ENCODE peak calls at places on chromosomes 13 and 19, in five cellular contexts. J is left cardiac atrium, W is iris pigment epithelial cell, I is neural crest cell, K is AG04450. L is an unnamed sample.

GRCh38 chr13:113887700-113888201 is 23.9 kb upstream of the GAS6 start:
- DNase-seq in J (no peak), W (no peak), I (no peak), K (no peak), L (no peak)

GRCh38 chr13:79386125-79386822 is 19.8 kb downstream of the RBM26 start:
- DNase-seq in J (no peak), W (no peak), I (no peak), K (no peak), L (no peak)

GRCh38 chr13:97506511-97506910 is 72.5 kb downstream of the RAP2A start:
- DNase-seq in J (no peak), W (peak), I (no peak), K (peak), L (no peak)

GRCh38 chr19:44807652-44808462 is 1.0 kb upstream of the BCAM start:
- DNase-seq in J (no peak), W (no peak), I (peak), K (no peak), L (peak)

GRCh38 chr13:80217614-80218456 is 123.1 kb downstream of the SPRY2 start:
- DNase-seq in J (no peak), W (peak), I (no peak), K (peak), L (no peak)

GRCh38 chr13:83312194-83312593 is 570.1 kb downstream of the SLITRK1 start:
- DNase-seq in J (no peak), W (peak), I (no peak), K (no peak), L (no peak)

GRCh38 chr19:18666784-18667183 is 16.7 kb upstream of the CRTC1 start:
- DNase-seq in J (no peak), W (no peak), I (no peak), K (no peak), L (no peak)

GRCh38 chr13:78194904-78195639 is 276.4 kb upstream of the EDNRB start:
- DNase-seq in J (no peak), W (peak), I (no peak), K (no peak), L (no peak)

GRCh38 chr13:111179908-111180756 is 65.0 kb downstream of the ARHGEF7 start:
- DNase-seq in J (no peak), W (peak), I (no peak), K (no peak), L (no peak)

GRCh38 chr19:461664-462551 is 1.1 kb upstream of the SHC2 start:
- DNase-seq in J (no peak), W (no peak), I (peak), K (no peak), L (peak)

GRCh38 chr13:80547885-80548284 is 207.0 kb upstream of the SPRY2 start:
- DNase-seq in J (no peak), W (peak), I (no peak), K (no peak), L (no peak)

GRCh38 chr13:24161980-24162517 is 1.5 kb downstream of the SPATA13 start:
- DNase-seq in J (no peak), W (no peak), I (no peak), K (no peak), L (no peak)

GRCh38 chr19:16266586-16266942 is 58.1 kb upstream of the KLF2 start:
- DNase-seq in J (no peak), W (no peak), I (no peak), K (no peak), L (no peak)

GRCh38 chr19:51887522-51888498 is at the start of gene ZNF577:
- DNase-seq in J (peak), W (peak), I (peak), K (peak), L (peak)

GRCh38 chr13:44474122-44474910 is 100.7 kb downstream of the SERP2 start:
- DNase-seq in J (no peak), W (no peak), I (no peak), K (no peak), L (no peak)

GRCh38 chr19:11505504-11506100 is at the start of gene ZNF653:
- DNase-seq in J (peak), W (peak), I (peak), K (peak), L (peak)

GRCh38 chr13:102530751-102531150 is 66.0 kb upstream of the TPP2 start:
- DNase-seq in J (no peak), W (no peak), I (no peak), K (no peak), L (no peak)

GRCh38 chr19:13069415-13070369 is 33.0 kb downstream of the LYL1 start:
- DNase-seq in J (peak), W (no peak), I (no peak), K (no peak), L (no peak)

L was measured in glutamatergic neuron.